ENCODE peak calls at places on chromosomes 7 and 10, in seven cellular contexts. C is CD8-positive, alpha-beta T cell; T is tibial nerve; Z is cardiac muscle cell; G is endodermal cell; Y is A673; E is esophagus squamous epithelium. R is an unnamed sample.

GRCh38 chr7:150940446-150941102 is 37.5 kb downstream of the KCNH2 start:
- DNase-seq in C (no peak), T (no peak), Z (no peak), G (no peak), Y (peak; percentile 44), E (no peak), R (no peak)

GRCh38 chr7:34453150-34453549 is 204.9 kb upstream of the NPSR1 start:
- DNase-seq in C (no peak), T (no peak), Z (peak; percentile 55), G (no peak), Y (no peak), E (no peak), R (no peak)

GRCh38 chr10:125283831-125284614 is 123.7 kb upstream of the CTBP2 start:
- DNase-seq in C (no peak), T (no peak), Z (no peak), G (no peak), Y (no peak), E (no peak), R (no peak)

GRCh38 chr7:6437251-6437650 is 10.5 kb downstream of the DAGLB start:
- DNase-seq in C (no peak), T (no peak), Z (no peak), G (no peak), Y (no peak), E (no peak), R (no peak)

GRCh38 chr10:93851169-93851568 is 42.6 kb upstream of the SLC35G1 start:
- DNase-seq in C (no peak), T (no peak), Z (no peak), G (no peak), Y (no peak), E (no peak), R (no peak)

GRCh38 chr10:104329754-104330153 is 8.5 kb downstream of the ITPRIP start:
- DNase-seq in C (no peak), T (no peak), Z (peak; percentile 69), G (peak; percentile 50), Y (no peak), E (no peak), R (no peak)

GRCh38 chr7:141220263-141220662 is 146.4 kb downstream of the TMEM178B start:
- DNase-seq in C (no peak), T (no peak), Z (no peak), G (no peak), Y (peak; percentile 18), E (no peak), R (no peak)

GRCh38 chr7:81161459-81162075 is 242.7 kb upstream of the SEMA3C start:
- DNase-seq in C (no peak), T (peak; percentile 49), Z (peak; percentile 86), G (no peak), Y (peak; percentile 50), E (no peak), R (no peak)

GRCh38 chr7:101237206-101238067 is at the start of gene CLDN15:
- DNase-seq in C (no peak), T (peak; percentile 47), Z (peak; percentile 87), G (no peak), Y (no peak), E (no peak), R (no peak)

GRCh38 chr7:101239951-101240220 is 2.3 kb upstream of the CLDN15 start:
- DNase-seq in C (no peak), T (no peak), Z (no peak), G (no peak), Y (no peak), E (no peak), R (no peak)

GRCh38 chr7:101239191-101239950 is 1.8 kb upstream of the CLDN15 start:
- DNase-seq in C (no peak), T (no peak), Z (no peak), G (no peak), Y (no peak), E (no peak), R (no peak)

GRCh38 chr7:101240226-101241014 is 2.8 kb upstream of the CLDN15 start:
- DNase-seq in C (no peak), T (no peak), Z (no peak), G (no peak), Y (no peak), E (no peak), R (no peak)

DNA sequence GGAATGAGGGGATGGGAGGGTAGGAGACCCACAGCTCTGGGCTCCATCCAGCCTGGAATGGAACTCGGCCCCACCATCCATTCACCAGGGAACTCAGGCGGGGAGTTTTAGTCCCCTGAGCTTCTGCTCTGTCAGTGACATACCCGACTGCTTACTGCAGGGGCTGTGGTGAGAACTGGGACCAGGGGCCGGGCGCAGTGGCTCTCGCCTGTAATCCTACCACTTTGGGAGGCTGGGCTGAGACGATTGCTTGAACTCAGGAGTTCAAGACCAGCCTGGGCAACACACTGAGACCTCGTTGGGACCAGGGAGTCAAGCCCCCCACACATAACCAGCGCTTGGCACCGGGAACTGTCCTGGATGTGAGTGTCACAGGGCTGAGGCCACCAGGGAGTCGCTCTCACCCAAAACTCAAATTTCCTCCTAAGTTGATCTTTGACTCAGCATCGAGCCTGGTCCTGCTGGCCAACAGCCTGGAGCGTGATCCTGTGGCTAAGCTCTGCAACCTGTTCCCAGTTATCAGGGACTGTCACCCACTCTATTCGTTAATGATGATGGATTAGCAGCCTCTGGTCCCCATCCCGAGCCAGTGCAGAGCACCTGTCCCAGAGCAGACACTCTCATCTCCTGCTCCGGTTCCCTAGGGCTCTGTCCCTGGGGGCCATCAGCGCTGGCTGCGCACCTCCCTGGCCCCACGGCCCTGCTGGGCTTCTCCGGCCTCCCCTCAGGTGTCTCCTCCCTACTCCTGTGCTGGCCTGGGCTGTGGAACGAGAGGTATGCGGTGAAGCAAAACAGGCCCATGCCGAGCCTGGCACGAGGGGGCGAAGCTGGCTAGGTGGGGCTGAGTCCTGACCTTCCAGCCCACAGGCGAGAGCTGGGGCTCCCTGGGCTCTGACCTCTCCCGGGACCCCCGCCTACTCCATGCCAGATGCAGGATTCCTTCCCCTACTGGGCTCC is 902 bp upstream of the CLDN15 start:
- DNase-seq in C (no peak), T (no peak), Z (no peak), G (peak; percentile 53), Y (no peak), E (no peak), R (no peak)
- H3K27ac ChIP-seq in C (no peak overlapping the region), T (peak overlapping the region; percentile 81), Z (peak overlapping the region; percentile 51), G (no peak overlapping the region), Y (no peak overlapping the region), E (peak overlapping the region; percentile 81), R (no peak overlapping the region)

GRCh38 chr10:117578490-117578889 is 35.9 kb downstream of the EMX2 start:
- DNase-seq in C (no peak), T (no peak), Z (no peak), G (no peak), Y (no peak), E (no peak), R (no peak)

GRCh38 chr10:117574546-117575146 is 32.1 kb downstream of the EMX2 start:
- DNase-seq in C (no peak), T (no peak), Z (no peak), G (no peak), Y (no peak), E (no peak), R (no peak)

GRCh38 chr10:117578999-117579590 is 36.5 kb downstream of the EMX2 start:
- DNase-seq in C (no peak), T (no peak), Z (no peak), G (no peak), Y (no peak), E (no peak), R (no peak)
- H3K4me1 ChIP-seq in C (no peaks in the 10 kb centered on the region), T (no peaks in the 10 kb centered on the region), Z (no peaks in the 10 kb centered on the region), G (no peaks in the 10 kb centered on the region), Y (no peaks in the 10 kb centered on the region), E (no peaks in the 10 kb centered on the region), R (no peaks in the 10 kb centered on the region)

DNA sequence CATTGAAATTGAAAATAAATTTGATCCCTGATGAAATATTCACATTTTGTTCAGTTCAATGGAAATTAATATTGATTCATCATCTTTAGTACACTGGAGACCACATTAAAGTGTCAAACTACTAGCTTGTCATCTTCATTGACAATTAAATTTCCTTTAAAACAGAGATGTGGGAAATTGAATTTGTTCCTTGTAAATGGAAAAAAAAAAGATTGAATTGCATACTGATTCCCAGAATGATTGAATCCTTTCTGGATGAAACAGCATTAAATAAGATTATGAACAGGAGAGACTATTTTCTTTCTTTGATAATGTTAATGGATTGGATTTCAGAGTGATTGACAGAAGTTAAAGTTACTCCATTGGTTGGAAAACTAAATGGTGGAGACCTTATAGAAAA is 241.3 kb upstream of the CNTNAP2 start:
- DNase-seq in C (no peak), T (no peak), Z (no peak), G (no peak), Y (no peak), E (no peak), R (no peak)
- H3K4me3 ChIP-seq in C (no peak overlapping the region), T (no peak overlapping the region), Z (no peak overlapping the region), G (no peak overlapping the region), Y (no peak overlapping the region), E (no peak overlapping the region), R (no peak overlapping the region)

GRCh38 chr7:17745588-17745987 is 194.7 kb downstream of the SNX13 start:
- DNase-seq in C (no peak), T (no peak), Z (no peak), G (no peak), Y (no peak), E (no peak), R (no peak)

GRCh38 chr7:17741426-17741825 is 198.9 kb downstream of the SNX13 start:
- DNase-seq in C (no peak), T (no peak), Z (no peak), G (no peak), Y (no peak), E (no peak), R (no peak)

DNA sequence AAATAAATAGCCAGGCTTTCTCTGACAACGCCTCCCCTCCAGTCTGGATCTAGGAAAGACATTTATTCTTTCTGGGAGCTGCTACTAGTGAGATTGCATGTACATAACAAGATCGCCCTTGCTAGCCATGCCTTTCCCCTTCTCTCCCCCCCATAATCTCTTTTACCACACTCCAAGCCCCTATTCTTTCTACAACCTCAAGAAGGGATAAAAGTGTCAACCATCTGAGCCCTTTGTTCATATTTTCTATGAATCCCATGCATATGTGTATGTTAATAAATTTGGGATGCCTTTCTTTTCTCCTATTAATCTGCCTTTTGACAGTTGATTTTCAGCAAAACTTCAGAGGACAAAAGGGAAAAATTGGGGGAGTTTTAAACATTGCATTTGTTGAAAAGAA is 194.2 kb downstream of the SNX13 start:
- DNase-seq in C (no peak), T (no peak), Z (no peak), G (no peak), Y (no peak), E (no peak), R (no peak)
- H3K27ac ChIP-seq in C (no peak overlapping the region), T (no peak overlapping the region), Z (no peak overlapping the region), G (no peak overlapping the region), Y (no peak overlapping the region), E (no peak overlapping the region), R (no peak overlapping the region)

GRCh38 chr7:46355331-46355730 is 434.3 kb upstream of the IGFBP3 start:
- DNase-seq in C (no peak), T (no peak), Z (no peak), G (no peak), Y (no peak), E (no peak), R (no peak)
- H3K4me1 ChIP-seq in C (no peaks in the 10 kb centered on the region), T (no peaks in the 10 kb centered on the region), Z (peaks cover 5% of the 10 kb centered on the region), G (no peaks in the 10 kb centered on the region), Y (no peaks in the 10 kb centered on the region), E (no peaks in the 10 kb centered on the region), R (no peaks in the 10 kb centered on the region)

GRCh38 chr7:84492128-84492527 is 297.5 kb upstream of the SEMA3A start:
- DNase-seq in C (no peak), T (no peak), Z (no peak), G (no peak), Y (no peak), E (no peak), R (no peak)
- H3K4me3 ChIP-seq in C (no peak overlapping the region), T (peak overlapping the region; percentile 3), Z (no peak overlapping the region), G (no peak overlapping the region), Y (no peak overlapping the region), E (no peak overlapping the region), R (no peak overlapping the region)